ENCODE peak calls at places on chromosome 12, in eight cellular contexts. B is IMR-90, E is colonic mucosa, R is fibroblast of lung, Z is cardiac muscle cell, O is right lobe of liver, H is mammary epithelial cell, D is endothelial cell of umbilical vein. P is an unnamed sample. For H3K4me1, the result is how much of the 10 kb centered on the place peaks cover.

GRCh38 chr12:67663121-67663520 is 14.6 kb downstream of the DYRK2 start:
- DNase-seq in B (peak), E (no peak), R (peak), Z (peak), O (no peak), H (no peak), D (no peak), P (no peak)

GRCh38 chr12:89695830-89696229 is 12.8 kb downstream of the ATP2B1 start:
- DNase-seq in B (no peak), E (no peak), R (no peak), Z (no peak), O (no peak), H (no peak), D (no peak), P (no peak)

GRCh38 chr12:124555168-124555928 is 12.1 kb downstream of the NCOR2 start:
- DNase-seq in B (no peak), E (no peak), R (no peak), Z (no peak), O (no peak), H (no peak), D (no peak), P (no peak)

GRCh38 chr12:7884687-7885086 is 12.0 kb upstream of the SLC2A14 start:
- DNase-seq in B (no peak), E (no peak), R (no peak), Z (no peak), O (no peak), H (no peak), D (no peak), P (no peak)

GRCh38 chr12:80937391-80938238 is at the start of gene LIN7A:
- DNase-seq in B (peak), E (peak), R (peak), Z (peak), O (peak), H (peak), D (peak), P (peak)

GRCh38 chr12:41699658-41700057 is 445.0 kb downstream of the GXYLT1 start:
- DNase-seq in B (no peak), E (no peak), R (no peak), Z (no peak), O (no peak), H (no peak), D (no peak), P (no peak)

GRCh38 chr12:6953417-6954315 is 2.5 kb downstream of the PTPN6 start:
- DNase-seq in B (no peak), E (peak), R (no peak), Z (peak), O (peak), H (no peak), D (peak), P (no peak)

GRCh38 chr12:1056390-1056789 is 65.4 kb downstream of the ERC1 start:
- DNase-seq in B (no peak), E (no peak), R (no peak), Z (no peak), O (no peak), H (no peak), D (no peak), P (no peak)

GRCh38 chr12:88334271-88334670 is 192.2 kb downstream of the TMTC3 start:
- DNase-seq in B (peak), E (no peak), R (peak), Z (peak), O (no peak), H (peak), D (no peak), P (no peak)

GRCh38 chr12:59086124-59086523 is 165.8 kb upstream of the LRIG3 start:
- DNase-seq in B (no peak), E (no peak), R (no peak), Z (no peak), O (no peak), H (no peak), D (peak), P (no peak)

GRCh38 chr12:8844665-8845064 is 22.2 kb downstream of the A2ML1 start:
- DNase-seq in B (peak), E (no peak), R (peak), Z (peak), O (peak), H (no peak), D (no peak), P (peak)

GRCh38 chr12:5226581-5226980 is 182.9 kb downstream of the KCNA5 start:
- DNase-seq in B (no peak), E (no peak), R (no peak), Z (no peak), O (no peak), H (no peak), D (no peak), P (no peak)

GRCh38 chr12:98424726-98425401 is 90.5 kb upstream of the TMPO start:
- DNase-seq in B (peak), E (peak), R (peak), Z (peak), O (no peak), H (peak), D (peak), P (peak)

GRCh38 chr12:85029456-85029855 is 6.6 kb downstream of the TSPAN19 start:
- DNase-seq in B (peak), E (no peak), R (peak), Z (peak), O (no peak), H (peak), D (peak), P (no peak)

GRCh38 chr12:28172434-28173030 is 17.7 kb upstream of the CCDC91 start:
- DNase-seq in B (peak), E (peak), R (peak), Z (peak), O (no peak), H (peak), D (peak), P (peak)

GRCh38 chr12:62922539-62922938 is 12.4 kb downstream of the PPM1H start:
- DNase-seq in B (no peak), E (no peak), R (no peak), Z (no peak), O (no peak), H (peak), D (no peak), P (no peak)

GRCh38 chr12:5305861-5306545 is 125.9 kb upstream of the NTF3 start:
- DNase-seq in B (no peak), E (no peak), R (no peak), Z (no peak), O (no peak), H (no peak), D (no peak), P (no peak)

GRCh38 chr12:3727354-3727753 is 25.6 kb downstream of the CRACR2A start:
- DNase-seq in B (no peak), E (no peak), R (no peak), Z (no peak), O (no peak), H (no peak), D (no peak), P (no peak)

GRCh38 chr12:65566776-65567175 is 257.5 kb upstream of the HMGA2 start:
- DNase-seq in B (peak), E (no peak), R (peak), Z (peak), O (no peak), H (no peak), D (no peak), P (no peak)

GRCh38 chr12:130086248-130086647 is 76.0 kb upstream of the FZD10 start:
- DNase-seq in B (no peak), E (no peak), R (no peak), Z (no peak), O (no peak), H (no peak), D (no peak), P (no peak)

GRCh38 chr12:50205648-50206047 is 38.5 kb upstream of the CERS5 start:
- DNase-seq in B (no peak), E (no peak), R (no peak), Z (no peak), O (no peak), H (no peak), D (no peak), P (no peak)

GRCh38 chr12:6425588-6426531 is 18.9 kb upstream of the CD27 start:
- DNase-seq in B (peak), E (no peak), R (no peak), Z (no peak), O (peak), H (no peak), D (no peak), P (peak)

GRCh38 chr12:39426636-39427245 is 16.2 kb downstream of the KIF21A start:
- DNase-seq in B (no peak), E (no peak), R (peak), Z (no peak), O (no peak), H (peak), D (no peak), P (no peak)

GRCh38 chr12:122086641-122087285 is 8.2 kb downstream of the MLXIP start:
- DNase-seq in B (no peak), E (peak), R (no peak), Z (no peak), O (no peak), H (no peak), D (no peak), P (no peak)

GRCh38 chr12:122089080-122089479 is 10.5 kb downstream of the MLXIP start:
- DNase-seq in B (no peak), E (no peak), R (no peak), Z (no peak), O (no peak), H (no peak), D (no peak), P (no peak)

GRCh38 chr12:122086088-122086487 is 7.5 kb downstream of the MLXIP start:
- DNase-seq in B (no peak), E (no peak), R (no peak), Z (no peak), O (no peak), H (no peak), D (no peak), P (no peak)

GRCh38 chr12:122087431-122088180 is 9.1 kb downstream of the MLXIP start:
- DNase-seq in B (no peak), E (peak), R (no peak), Z (no peak), O (no peak), H (no peak), D (no peak), P (no peak)

GRCh38 chr12:122088181-122088810 is 9.7 kb downstream of the MLXIP start:
- DNase-seq in B (no peak), E (no peak), R (no peak), Z (peak), O (no peak), H (no peak), D (no peak), P (no peak)
- H3K4me1 ChIP-seq in B (under half), E (under half), R (under half), Z (under half), O (under half), H (under half), D (under half), P (under half)

GRCh38 chr12:127147724-127148123 is 1119.2 kb upstream of the TMEM132C start:
- DNase-seq in B (no peak), E (no peak), R (no peak), Z (peak), O (no peak), H (no peak), D (no peak), P (no peak)

GRCh38 chr12:127150028-127150427 is 1116.9 kb upstream of the TMEM132C start:
- DNase-seq in B (no peak), E (no peak), R (no peak), Z (no peak), O (no peak), H (no peak), D (no peak), P (no peak)

GRCh38 chr12:127149226-127149964 is 1117.6 kb upstream of the TMEM132C start:
- DNase-seq in B (peak), E (no peak), R (peak), Z (peak), O (no peak), H (no peak), D (no peak), P (no peak)

GRCh38 chr12:127148318-127148717 is 1118.7 kb upstream of the TMEM132C start:
- DNase-seq in B (no peak), E (no peak), R (no peak), Z (no peak), O (no peak), H (no peak), D (no peak), P (no peak)

DNA sequence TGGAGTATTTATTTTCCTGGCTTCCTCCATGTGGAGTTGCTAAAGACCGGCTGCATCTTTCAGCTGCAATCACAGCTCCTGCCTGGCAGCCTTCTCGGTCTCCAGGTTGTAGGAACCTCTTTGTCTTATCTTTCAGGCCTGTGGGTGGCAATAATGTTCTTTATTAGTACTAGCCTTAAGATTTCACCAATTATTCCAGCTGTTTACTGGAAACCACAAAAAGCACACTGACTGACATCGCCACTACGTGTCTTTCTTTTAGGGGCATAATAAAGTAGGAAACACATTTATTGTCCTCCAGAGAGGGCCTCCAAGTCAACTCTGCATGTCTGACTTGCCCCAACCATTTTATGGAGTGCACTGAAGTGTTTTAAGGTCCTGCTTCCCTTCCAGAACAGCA is 1116.5 kb upstream of the TMEM132C start:
- DNase-seq in B (no peak), E (no peak), R (no peak), Z (no peak), O (no peak), H (no peak), D (no peak), P (no peak)
- TF ChIP-seq CTCF in B (no peak), E (no peak), R (no peak), Z (no peak), O (no peak), H (no peak), D (no peak), P (no peak)

GRCh38 chr12:46450279-46450748 is 77.7 kb upstream of the SLC38A2 start:
- DNase-seq in B (no peak), E (peak), R (no peak), Z (peak), O (peak), H (peak), D (peak), P (peak)

GRCh38 chr12:46449856-46450255 is 77.3 kb upstream of the SLC38A2 start:
- DNase-seq in B (no peak), E (no peak), R (no peak), Z (no peak), O (no peak), H (no peak), D (peak), P (no peak)

GRCh38 chr12:46452061-46452615 is 79.6 kb upstream of the SLC38A2 start:
- DNase-seq in B (peak), E (no peak), R (no peak), Z (no peak), O (no peak), H (peak), D (peak), P (no peak)

GRCh38 chr12:46452776-46453175 is 80.2 kb upstream of the SLC38A2 start:
- DNase-seq in B (no peak), E (no peak), R (no peak), Z (no peak), O (no peak), H (peak), D (no peak), P (no peak)

GRCh38 chr12:46451276-46452021 is 78.9 kb upstream of the SLC38A2 start:
- DNase-seq in B (no peak), E (no peak), R (no peak), Z (no peak), O (no peak), H (no peak), D (no peak), P (no peak)
- H3K4me1 ChIP-seq in B (under half), E (under half), R (under half), Z (under half), O (under half), H (half or more), D (half or more), P (under half)

GRCh38 chr12:76878899-76879709 is at the start of gene CSRP2:
- DNase-seq in B (peak), E (peak), R (peak), Z (peak), O (peak), H (peak), D (peak), P (peak)
- TF ChIP-seq CTCF in B (peak), E (no peak), R (peak), Z (peak), O (peak), H (peak), D (peak), P (no peak)

DNA sequence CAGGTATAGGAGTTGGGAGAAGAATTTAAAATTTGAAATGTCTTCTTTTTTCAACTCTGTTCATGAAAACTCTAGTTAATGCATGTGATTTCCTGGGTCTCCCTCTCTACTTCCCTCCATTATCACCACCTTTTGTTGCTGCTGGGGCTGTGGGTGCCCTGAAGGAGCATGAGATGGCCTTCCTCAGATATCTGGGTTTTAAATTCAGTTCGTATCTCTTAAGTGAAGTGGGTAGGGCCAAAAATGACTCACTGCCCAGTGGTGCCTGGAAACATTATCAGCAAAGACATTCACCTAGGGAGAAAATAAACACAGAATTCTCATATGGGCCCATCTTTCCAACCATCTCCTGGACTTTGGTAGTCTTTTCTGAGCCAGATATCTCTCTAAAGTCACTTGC is 234.9 kb upstream of the PLEKHG7 start:
- DNase-seq in B (peak), E (no peak), R (no peak), Z (no peak), O (no peak), H (no peak), D (no peak), P (no peak)
- H3K4me1 ChIP-seq in B (under half), E (under half), R (under half), Z (under half), O (under half), H (under half), D (under half), P (under half)

DNA sequence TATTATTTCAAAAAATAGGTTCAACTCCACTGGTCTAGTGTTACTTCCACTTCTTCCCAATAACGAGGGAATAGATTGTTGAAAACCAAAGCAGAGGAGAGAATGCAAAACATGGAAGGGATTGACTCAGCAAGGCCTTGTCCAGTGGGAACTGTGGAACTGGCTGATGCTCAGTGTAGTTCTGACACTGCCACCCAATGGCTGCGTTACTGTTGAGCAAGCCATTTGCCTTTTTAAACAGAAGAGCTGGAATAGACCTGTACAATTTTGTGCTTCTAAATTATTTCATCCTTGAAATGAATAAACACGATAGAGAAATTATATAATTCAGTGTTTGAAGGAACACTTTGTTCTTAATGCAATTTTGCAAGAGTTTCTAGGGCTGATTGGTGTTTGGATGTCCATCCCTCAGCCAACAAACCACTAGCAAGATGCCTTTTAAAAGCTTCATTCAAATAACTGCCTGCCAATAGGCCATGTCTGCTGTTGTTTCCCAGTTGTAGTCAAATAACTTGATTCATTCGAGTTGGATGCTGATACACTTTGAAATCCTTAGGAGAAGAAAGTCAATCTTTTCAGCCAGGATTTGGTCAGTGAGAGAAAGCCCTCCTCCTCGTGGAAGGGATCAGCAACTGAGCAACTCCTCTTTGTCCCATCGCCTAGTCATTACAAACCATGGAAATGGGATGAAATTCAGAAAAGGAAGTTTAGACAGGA is 7.2 kb upstream of the MGP start:
- DNase-seq in B (peak), E (no peak), R (peak), Z (peak), O (no peak), H (no peak), D (no peak), P (peak)
- TF ChIP-seq CTCF in B (no peak), E (no peak), R (no peak), Z (peak), O (no peak), H (no peak), D (no peak), P (no peak)